ENCODE peak calls at places on chromosomes 2 and 18, in four cellular contexts. L is AG10803, S is dorsolateral prefrontal cortex, A is pancreas. F is an unnamed sample.

GRCh38 chr18:2846638-2847340 is at the start of gene EMILIN2:
- DNase-seq in L (peak; percentile 31), S (no peak), A (peak; percentile 67), F (no peak)

GRCh38 chr18:32057624-32058165 is 34.0 kb upstream of the RNF138 start:
- DNase-seq in L (no peak), S (no peak), A (no peak), F (no peak)

GRCh38 chr2:237315170-237315880 is 98.6 kb downstream of the COL6A3 start:
- DNase-seq in L (peak; percentile 98), S (peak; percentile 82), A (peak; percentile 72), F (no peak)

GRCh38 chr2:237497009-237497819 is 10.2 kb downstream of the MLPH start:
- DNase-seq in L (peak; percentile 80), S (no peak), A (no peak), F (no peak)

GRCh38 chr2:27996156-27996920 is 105.8 kb downstream of the BABAM2 start:
- DNase-seq in L (no peak), S (no peak), A (no peak), F (no peak)

GRCh38 chr2:42138163-42139016 is 30.8 kb upstream of the EML4 start:
- DNase-seq in L (peak; percentile 99), S (no peak), A (no peak), F (no peak)

GRCh38 chr2:196149926-196150325 is 21.5 kb downstream of the STK17B start:
- DNase-seq in L (no peak), S (no peak), A (no peak), F (no peak)

GRCh38 chr2:66575625-66576371 is 140.9 kb downstream of the MEIS1 start:
- DNase-seq in L (peak; percentile 31), S (no peak), A (peak; percentile 67), F (peak; percentile 36)

GRCh38 chr18:12234451-12235190 is 19.5 kb upstream of the CIDEA start:
- DNase-seq in L (no peak), S (no peak), A (no peak), F (no peak)

GRCh38 chr2:233081232-233081730 is 21.1 kb downstream of the INPP5D start:
- DNase-seq in L (no peak), S (no peak), A (no peak), F (no peak)

GRCh38 chr2:233080836-233081229 is 20.7 kb downstream of the INPP5D start:
- DNase-seq in L (no peak), S (no peak), A (no peak), F (no peak)

GRCh38 chr2:233079953-233080835 is 20.1 kb downstream of the INPP5D start:
- DNase-seq in L (no peak), S (no peak), A (no peak), F (no peak)

GRCh38 chr2:233081731-233082221 is 21.6 kb downstream of the INPP5D start:
- DNase-seq in L (no peak), S (no peak), A (no peak), F (no peak)

GRCh38 chr2:233079473-233079877 is 19.3 kb downstream of the INPP5D start:
- DNase-seq in L (no peak), S (no peak), A (no peak), F (no peak)
- H3K4me3 ChIP-seq in L (no peak overlapping the region), S (no peak overlapping the region), A (no peak overlapping the region), F (no peak overlapping the region)

DNA sequence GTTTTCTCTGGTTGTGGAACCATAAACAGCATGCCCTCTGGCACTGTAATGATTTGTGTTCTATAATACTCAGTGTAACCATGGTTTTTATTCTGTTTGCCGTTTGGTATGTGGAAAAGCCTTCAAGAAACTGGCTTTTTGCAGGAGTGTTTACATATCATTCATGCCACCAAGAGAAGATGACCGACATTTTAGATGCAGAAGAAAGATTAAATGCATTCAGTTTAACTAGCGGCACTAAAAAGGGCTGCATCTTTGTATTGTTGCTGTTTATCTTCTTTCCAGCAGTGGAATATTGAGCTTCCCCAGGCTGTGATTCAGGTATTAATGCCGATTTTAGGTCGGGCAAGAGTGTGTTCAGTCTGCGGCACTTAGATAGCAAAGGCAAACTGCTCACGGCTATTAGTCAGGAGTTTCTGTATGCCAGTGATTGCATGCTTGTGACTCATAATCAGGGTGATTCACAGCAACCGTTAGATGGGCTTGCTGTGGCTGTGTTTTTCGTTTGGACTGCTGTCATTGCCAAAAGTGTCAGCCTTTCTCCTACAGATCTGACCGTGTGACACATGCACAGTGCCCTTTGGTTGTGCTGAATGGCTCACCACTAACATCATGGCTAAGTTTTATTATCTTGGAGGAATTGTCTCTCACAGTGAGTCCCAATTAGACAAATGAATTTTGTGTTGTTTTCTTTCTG is 479.7 kb downstream of the PARD3B start:
- DNase-seq in L (peak; percentile 94), S (peak; percentile 49), A (peak; percentile 19), F (no peak)
- H3K4me3 ChIP-seq in L (peak overlapping the region; percentile 49), S (peak overlapping the region; percentile 25), A (no peak overlapping the region), F (no peak overlapping the region)

DNA sequence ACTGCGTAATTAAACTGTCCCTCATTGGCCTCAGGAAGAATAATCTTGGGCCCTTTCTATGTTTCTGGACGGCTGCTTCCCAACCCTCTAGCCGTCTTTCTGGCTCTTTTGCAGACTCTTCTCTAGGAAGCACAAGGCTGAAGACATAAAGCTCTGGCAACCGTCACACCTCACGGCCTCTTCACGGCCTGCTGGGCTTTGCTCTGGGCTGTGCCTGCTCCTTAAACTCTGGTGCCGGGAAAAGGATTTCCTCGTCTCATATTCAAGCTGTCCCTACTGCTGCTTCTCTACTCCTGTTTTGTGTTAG is 36.0 kb upstream of the WIPF1 start:
- DNase-seq in L (peak; percentile 38), S (no peak), A (no peak), F (peak; percentile 15)
- H3K4me3 ChIP-seq in L (peak overlapping the region; percentile 2), S (peak overlapping the region; percentile 12), A (no peak overlapping the region), F (no peak overlapping the region)

DNA sequence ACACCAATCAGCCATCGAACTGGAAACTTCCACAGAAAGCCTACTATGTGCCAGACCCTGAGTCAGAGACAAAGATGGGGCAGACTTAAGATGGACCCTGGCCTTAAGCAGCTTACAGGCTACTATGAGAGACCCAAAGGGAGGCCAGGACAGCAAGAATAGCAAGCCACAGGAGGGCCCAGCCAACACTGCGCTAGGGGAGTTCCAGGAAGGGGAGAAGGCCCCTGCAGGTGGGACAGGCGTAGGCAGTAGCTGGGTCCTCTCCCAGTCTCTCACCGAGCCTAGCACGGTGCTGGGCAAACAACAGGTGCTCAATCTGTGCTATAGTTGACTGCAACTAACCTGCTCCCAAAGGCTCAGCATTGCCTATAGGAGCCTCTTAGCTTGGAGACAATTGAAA is 136.2 kb downstream of the CLIP4 start:
- DNase-seq in L (no peak), S (no peak), A (no peak), F (no peak)
- H3K4me3 ChIP-seq in L (no peak overlapping the region), S (no peak overlapping the region), A (no peak overlapping the region), F (no peak overlapping the region)

GRCh38 chr18:79797518-79798345 is at the start of gene KCNG2:
- DNase-seq in L (no peak), S (no peak), A (no peak), F (peak; percentile 78)
- H3K4me3 ChIP-seq in L (no peak within 1 kb of the TSS), S (peak within 1 kb of the TSS; percentile 36), A (no peak within 1 kb of the TSS), F (peak within 1 kb of the TSS; percentile 70)